ENCODE peak calls at places on chromosomes 4 and X, in nine cellular contexts. D is NCI-H774; Q is A673; K is fibroblast of gingiva; N is small intestine; A is WTC11; G is stimulated activated CD8-positive, alpha-beta memory T cell treated with anti-CD3 and anti-CD28 coated beads, Interleukin-7, amount 100 ng/mL, for 1 hour; F is activated T-cell treated with anti-CD3 and anti-CD28 coated beads for 1 hour; O is EH. L is an unnamed sample.

GRCh38 chr4:7068279-7068842 is 497 bp upstream of the GRPEL1 start:
- DNase-seq in A (no peak), N (no peak), O (no peak), F (no peak), D (no peak), Q (no peak), G (no peak), K (no peak), L (no peak)

GRCh38 chr4:25969374-25969773 is 55.4 kb downstream of the SMIM20 start:
- DNase-seq in K (no peak), Q (no peak), O (no peak), N (no peak), F (no peak), G (no peak), A (no peak), D (no peak), L (no peak)

GRCh38 chrX:153848325-153848724 is 18.0 kb upstream of the PDZD4 start:
- DNase-seq in A (no peak), F (no peak), K (no peak), G (no peak), Q (no peak), D (no peak), N (no peak), O (no peak), L (no peak)

GRCh38 chr4:7332216-7333023 is 102.3 kb downstream of the PSAPL1 start:
- DNase-seq in N (no peak), A (no peak), F (no peak), Q (no peak), G (no peak), O (peak), D (no peak), K (no peak), L (peak)

GRCh38 chrX:25034889-25035288 is 19.1 kb upstream of the ARX start:
- DNase-seq in O (no peak), Q (no peak), F (no peak), G (no peak), D (no peak), K (peak), A (no peak), N (no peak), L (no peak)

GRCh38 chrX:86195343-86195742 is 47.1 kb downstream of the DACH2 start:
- DNase-seq in G (no peak), N (no peak), A (no peak), O (no peak), Q (no peak), D (no peak), F (no peak), K (no peak), L (no peak)

GRCh38 chrX:38260231-38260630 is 39.6 kb upstream of the SRPX start:
- DNase-seq in D (no peak), Q (peak), K (no peak), F (no peak), N (peak), G (no peak), A (peak), O (peak), L (no peak)

GRCh38 chrX:13661735-13662536 is 9.0 kb downstream of the TCEANC start:
- DNase-seq in Q (no peak), N (no peak), K (no peak), O (no peak), A (no peak), F (no peak), G (no peak), D (no peak), L (no peak)

GRCh38 chrX:65451663-65452062 is 82.9 kb downstream of the LAS1L start:
- DNase-seq in G (no peak), Q (peak), A (no peak), F (no peak), N (peak), O (peak), D (no peak), K (peak), L (no peak)

GRCh38 chrX:115898382-115899001 is 272.1 kb upstream of the AGTR2 start:
- DNase-seq in Q (peak), F (no peak), D (peak), A (no peak), G (no peak), K (no peak), N (peak), O (no peak), L (no peak)

GRCh38 chr4:140094701-140095420 is 59.1 kb downstream of the MAML3 start:
- DNase-seq in O (no peak), K (peak), F (peak), D (no peak), Q (no peak), G (no peak), A (peak), N (no peak), L (no peak)

GRCh38 chr4:84363256-84363655 is 135.8 kb downstream of the NKX6-1 start:
- DNase-seq in O (no peak), F (no peak), K (no peak), A (no peak), G (no peak), Q (no peak), D (no peak), N (no peak), L (no peak)

GRCh38 chrX:112642349-112642748 is 37.4 kb downstream of the LHFPL1 start:
- DNase-seq in N (peak), O (peak), F (no peak), G (no peak), Q (peak), D (peak), K (peak), A (peak), L (peak)

GRCh38 chrX:140526138-140526537 is 21.3 kb upstream of the SOX3 start:
- DNase-seq in D (no peak), O (peak), A (peak), G (no peak), Q (no peak), N (no peak), F (no peak), K (no peak), L (no peak)

GRCh38 chr4:150817017-150817416 is 198.1 kb downstream of the LRBA start:
- DNase-seq in O (no peak), N (no peak), D (no peak), K (no peak), F (no peak), Q (no peak), G (no peak), A (no peak), L (no peak)

GRCh38 chrX:63764946-63765345 is 20.1 kb downstream of the ARHGEF9 start:
- DNase-seq in A (no peak), G (no peak), O (peak), Q (no peak), D (no peak), F (no peak), K (no peak), N (no peak), L (no peak)

GRCh38 chr4:172481802-172482508 is 668.8 kb downstream of the GALNTL6 start:
- DNase-seq in F (no peak), K (no peak), A (no peak), D (no peak), Q (no peak), N (no peak), O (no peak), G (no peak), L (no peak)

GRCh38 chrX:70494441-70494840 is 49.8 kb downstream of the DLG3 start:
- DNase-seq in N (no peak), Q (no peak), G (no peak), F (no peak), A (no peak), K (no peak), D (no peak), O (peak), L (no peak)

GRCh38 chr4:101420661-101421060 is 73.3 kb upstream of the PPP3CA start:
- DNase-seq in K (no peak), F (no peak), Q (no peak), O (no peak), N (no peak), D (no peak), G (no peak), A (no peak), L (no peak)

GRCh38 chr4:8786166-8786565 is 85.5 kb downstream of the HMX1 start:
- DNase-seq in O (no peak), G (no peak), D (no peak), Q (no peak), F (no peak), A (no peak), N (no peak), K (no peak), L (no peak)

GRCh38 chrX:74349387-74349786 is 45.4 kb downstream of the ZCCHC13 start:
- DNase-seq in N (no peak), O (peak), K (peak), A (no peak), D (no peak), G (no peak), Q (no peak), F (no peak), L (peak)

GRCh38 chr4:183429489-183429888 is 14.9 kb upstream of the CDKN2AIP start:
- DNase-seq in A (no peak), O (no peak), D (no peak), N (no peak), F (no peak), K (no peak), Q (no peak), G (no peak), L (no peak)

GRCh38 chrX:24023972-24024664 is 2.9 kb downstream of the KLHL15 start:
- DNase-seq in D (no peak), F (no peak), N (peak), Q (peak), A (no peak), O (peak), K (peak), G (no peak), L (no peak)

GRCh38 chr4:143667461-143667860 is 33.0 kb downstream of the FREM3 start:
- DNase-seq in K (peak), D (no peak), G (no peak), Q (peak), O (peak), A (no peak), N (no peak), F (no peak), L (no peak)

GRCh38 chr4:1309261-1310010 is 19.7 kb downstream of the MAEA start:
- DNase-seq in F (peak), O (peak), Q (peak), G (peak), K (peak), A (peak), N (peak), D (no peak), L (peak)

GRCh38 chrX:101393530-101394305 is 2.9 kb downstream of the RPL36A start:
- DNase-seq in D (no peak), A (no peak), Q (no peak), N (no peak), K (no peak), O (no peak), G (no peak), F (no peak), L (no peak)

L was measured in AG04450.